ENCODE peak calls at places on chromosomes 6 and 20, in seven cellular contexts. Y, H, D, R, N, G and E are unnamed samples.

GRCh38 chr20:61833807-61834610 is 231.7 kb downstream of the TAF4 start:
- DNase-seq in Y (no peak), H (no peak), D (no peak), R (no peak), N (no peak), G (peak), E (no peak)

GRCh38 chr6:120826253-120826652 is 508.0 kb downstream of the TBC1D32 start:
- DNase-seq in Y (peak), H (no peak), D (peak), R (peak), N (peak), G (peak), E (peak)

GRCh38 chr20:25750765-25751696 is 54.4 kb upstream of the ZNF337 start:
- DNase-seq in Y (peak), H (peak), D (no peak), R (no peak), N (peak), G (peak), E (peak)

GRCh38 chr6:160461641-160462040 is 113.5 kb downstream of the SLC22A3 start:
- DNase-seq in Y (no peak), H (no peak), D (no peak), R (no peak), N (no peak), G (no peak), E (no peak)

GRCh38 chr6:148445620-148446019 is 103.0 kb downstream of the SASH1 start:
- DNase-seq in Y (no peak), H (no peak), D (no peak), R (no peak), N (no peak), G (no peak), E (no peak)

GRCh38 chr6:23547851-23548250 is 578.2 kb upstream of the NRSN1 start:
- DNase-seq in Y (peak), H (no peak), D (no peak), R (no peak), N (no peak), G (no peak), E (peak)

GRCh38 chr20:63156221-63156671 is 59.7 kb downstream of the YTHDF1 start:
- DNase-seq in Y (no peak), H (no peak), D (no peak), R (no peak), N (no peak), G (no peak), E (no peak)

GRCh38 chr6:140857734-140858380 is 1274.9 kb upstream of the GJE1 start:
- DNase-seq in Y (no peak), H (no peak), D (peak), R (no peak), N (no peak), G (no peak), E (no peak)

GRCh38 chr6:101543796-101544195 is 150.3 kb downstream of the GRIK2 start:
- DNase-seq in Y (no peak), H (no peak), D (no peak), R (no peak), N (no peak), G (no peak), E (no peak)

GRCh38 chr6:165552248-165552736 is 110.7 kb downstream of the PDE10A start:
- DNase-seq in Y (no peak), H (no peak), D (no peak), R (no peak), N (no peak), G (no peak), E (no peak)

GRCh38 chr20:32638848-32639247 is 34.9 kb downstream of the C20orf203 start:
- DNase-seq in Y (no peak), H (no peak), D (no peak), R (no peak), N (no peak), G (peak), E (no peak)

GRCh38 chr6:124002377-124003081 is 198.9 kb downstream of the NKAIN2 start:
- DNase-seq in Y (no peak), H (no peak), D (no peak), R (no peak), N (no peak), G (no peak), E (no peak)

GRCh38 chr20:37929366-37930014 is 26.6 kb downstream of the VSTM2L start:
- DNase-seq in Y (no peak), H (no peak), D (no peak), R (no peak), N (no peak), G (no peak), E (no peak)

GRCh38 chr6:128124713-128125112 is 223.9 kb upstream of the THEMIS start:
- DNase-seq in Y (peak), H (no peak), D (no peak), R (no peak), N (no peak), G (no peak), E (no peak)

GRCh38 chr20:14335122-14335521 is 2.3 kb downstream of the FLRT3 start:
- DNase-seq in Y (no peak), H (no peak), D (no peak), R (no peak), N (no peak), G (no peak), E (no peak)

GRCh38 chr6:161131367-161131766 is 139.8 kb downstream of the MAP3K4 start:
- DNase-seq in Y (no peak), H (no peak), D (no peak), R (no peak), N (no peak), G (no peak), E (no peak)

GRCh38 chr6:41373367-41373918 is 38.0 kb downstream of the NCR2 start:
- DNase-seq in Y (no peak), H (no peak), D (no peak), R (peak), N (no peak), G (peak), E (no peak)

GRCh38 chr20:35315199-35316020 is 23.2 kb upstream of the FAM83C start:
- DNase-seq in Y (no peak), H (no peak), D (no peak), R (no peak), N (no peak), G (no peak), E (no peak)

GRCh38 chr6:170074435-170074834 is 216.4 kb downstream of the DLL1 start:
- DNase-seq in Y (no peak), H (no peak), D (no peak), R (no peak), N (no peak), G (no peak), E (no peak)

GRCh38 chr6:160253714-160254113 is 4.9 kb downstream of the SLC22A2 start:
- DNase-seq in Y (peak), H (no peak), D (no peak), R (no peak), N (no peak), G (no peak), E (no peak)

GRCh38 chr6:80235647-80236046 is 129.2 kb downstream of the BCKDHB start:
- DNase-seq in Y (no peak), H (no peak), D (no peak), R (no peak), N (no peak), G (no peak), E (no peak)

GRCh38 chr6:54060286-54060685 is 51.0 kb upstream of the MLIP start:
- DNase-seq in Y (no peak), H (no peak), D (no peak), R (no peak), N (no peak), G (no peak), E (no peak)

GRCh38 chr6:108946695-108947094 is 98.5 kb downstream of the ARMC2 start:
- DNase-seq in Y (no peak), H (no peak), D (no peak), R (no peak), N (no peak), G (no peak), E (no peak)

GRCh38 chr20:49951160-49951559 is 15.0 kb downstream of the RNF114 start:
- DNase-seq in Y (no peak), H (no peak), D (no peak), R (no peak), N (no peak), G (no peak), E (no peak)

GRCh38 chr6:165662671-165663282 is at the start of gene PDE10A:
- DNase-seq in Y (no peak), H (no peak), D (no peak), R (peak), N (no peak), G (peak), E (no peak)

GRCh38 chr20:16709017-16709416 is 20.8 kb upstream of the SNRPB2 start:
- DNase-seq in Y (no peak), H (no peak), D (no peak), R (no peak), N (no peak), G (no peak), E (no peak)

GRCh38 chr6:116215414-116215813 is 38.5 kb downstream of the TSPYL4 start:
- DNase-seq in Y (no peak), H (no peak), D (no peak), R (no peak), N (no peak), G (no peak), E (no peak)

GRCh38 chr6:38212579-38212978 is 393.1 kb downstream of the ZFAND3 start:
- DNase-seq in Y (no peak), H (no peak), D (no peak), R (no peak), N (no peak), G (no peak), E (peak)

GRCh38 chr6:37354526-37355384 is 972 bp downstream of the RNF8 start:
- DNase-seq in Y (no peak), H (no peak), D (no peak), R (peak), N (peak), G (peak), E (peak)

GRCh38 chr6:167275001-167275400 is 16.1 kb upstream of the UNC93A start:
- DNase-seq in Y (no peak), H (no peak), D (no peak), R (peak), N (no peak), G (no peak), E (peak)

GRCh38 chr20:33305591-33306057 is 22.6 kb downstream of the BPIFB1 start:
- DNase-seq in Y (no peak), H (no peak), D (peak), R (no peak), N (no peak), G (no peak), E (no peak)

GRCh38 chr6:167401525-167402194 is 76.8 kb downstream of the TTLL2 start:
- DNase-seq in Y (no peak), H (no peak), D (no peak), R (peak), N (no peak), G (no peak), E (no peak)

GRCh38 chr6:44967481-44967880 is 360.6 kb upstream of the RUNX2 start:
- DNase-seq in Y (no peak), H (no peak), D (no peak), R (no peak), N (no peak), G (no peak), E (no peak)

GRCh38 chr6:44969446-44970175 is 358.5 kb upstream of the RUNX2 start:
- DNase-seq in Y (no peak), H (no peak), D (no peak), R (no peak), N (no peak), G (no peak), E (no peak)

GRCh38 chr6:44960898-44961297 is 367.2 kb upstream of the RUNX2 start:
- DNase-seq in Y (peak), H (peak), D (peak), R (no peak), N (peak), G (no peak), E (no peak)

GRCh38 chr6:44966449-44967091 is 361.6 kb upstream of the RUNX2 start:
- DNase-seq in Y (peak), H (no peak), D (peak), R (no peak), N (peak), G (no peak), E (no peak)
- TF ChIP-seq JUND in Y (no peak), H (no peak), D (peak), R (no peak), N (peak), G (peak), E (no peak)

DNA sequence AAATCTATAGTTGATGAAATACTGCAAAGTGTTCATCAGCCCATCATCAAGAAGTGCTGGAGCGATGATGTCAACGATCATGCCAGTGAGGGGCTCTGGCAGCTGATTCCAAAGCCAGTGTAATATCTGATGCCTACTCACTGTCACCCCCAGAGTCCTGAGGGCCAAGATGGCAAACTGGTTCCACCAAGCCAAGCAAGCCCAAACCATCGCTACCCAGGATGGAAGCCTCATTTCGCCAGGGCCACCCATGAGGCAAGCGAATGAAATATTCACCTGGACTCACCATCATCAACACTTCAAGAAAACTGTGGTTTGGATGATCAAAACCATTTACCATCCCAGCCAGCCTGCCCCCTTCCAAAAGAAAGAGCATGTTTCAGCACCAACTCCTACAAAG is 76.5 kb downstream of the GNAS-AS1 start:
- DNase-seq in Y (no peak), H (no peak), D (no peak), R (no peak), N (no peak), G (no peak), E (no peak)
- TF ChIP-seq JUND in Y (no peak), H (no peak), D (no peak), R (no peak), N (no peak), G (no peak), E (no peak)

GRCh38 chr6:44100088-44100550 is 27.1 kb downstream of the MRPL14 start:
- DNase-seq in Y (peak), H (no peak), D (no peak), R (no peak), N (peak), G (peak), E (peak)
- TF ChIP-seq JUND in Y (no peak), H (no peak), D (no peak), R (no peak), N (no peak), G (no peak), E (no peak)

GRCh38 chr6:143141442-143141841 is 80.8 kb downstream of the AIG1 start:
- DNase-seq in Y (no peak), H (no peak), D (no peak), R (no peak), N (no peak), G (no peak), E (no peak)
- TF ChIP-seq JUND in Y (no peak), H (no peak), D (no peak), R (no peak), N (no peak), G (no peak), E (no peak)

GRCh38 chr6:11593096-11593495 is 55.5 kb downstream of the TMEM170B start:
- DNase-seq in Y (no peak), H (no peak), D (no peak), R (no peak), N (no peak), G (no peak), E (no peak)

GRCh38 chr6:11589261-11589660 is 51.7 kb downstream of the TMEM170B start:
- DNase-seq in Y (no peak), H (no peak), D (no peak), R (no peak), N (no peak), G (no peak), E (no peak)

GRCh38 chr6:11595903-11596302 is 58.4 kb downstream of the TMEM170B start:
- DNase-seq in Y (no peak), H (no peak), D (no peak), R (no peak), N (peak), G (peak), E (no peak)

GRCh38 chr6:11596640-11597237 is 59.2 kb downstream of the TMEM170B start:
- DNase-seq in Y (no peak), H (no peak), D (no peak), R (no peak), N (no peak), G (no peak), E (no peak)

GRCh38 chr6:11592289-11592906 is 54.8 kb downstream of the TMEM170B start:
- DNase-seq in Y (no peak), H (no peak), D (no peak), R (no peak), N (no peak), G (no peak), E (no peak)
- TF ChIP-seq JUND in Y (no peak), H (no peak), D (no peak), R (no peak), N (no peak), G (no peak), E (no peak)

DNA sequence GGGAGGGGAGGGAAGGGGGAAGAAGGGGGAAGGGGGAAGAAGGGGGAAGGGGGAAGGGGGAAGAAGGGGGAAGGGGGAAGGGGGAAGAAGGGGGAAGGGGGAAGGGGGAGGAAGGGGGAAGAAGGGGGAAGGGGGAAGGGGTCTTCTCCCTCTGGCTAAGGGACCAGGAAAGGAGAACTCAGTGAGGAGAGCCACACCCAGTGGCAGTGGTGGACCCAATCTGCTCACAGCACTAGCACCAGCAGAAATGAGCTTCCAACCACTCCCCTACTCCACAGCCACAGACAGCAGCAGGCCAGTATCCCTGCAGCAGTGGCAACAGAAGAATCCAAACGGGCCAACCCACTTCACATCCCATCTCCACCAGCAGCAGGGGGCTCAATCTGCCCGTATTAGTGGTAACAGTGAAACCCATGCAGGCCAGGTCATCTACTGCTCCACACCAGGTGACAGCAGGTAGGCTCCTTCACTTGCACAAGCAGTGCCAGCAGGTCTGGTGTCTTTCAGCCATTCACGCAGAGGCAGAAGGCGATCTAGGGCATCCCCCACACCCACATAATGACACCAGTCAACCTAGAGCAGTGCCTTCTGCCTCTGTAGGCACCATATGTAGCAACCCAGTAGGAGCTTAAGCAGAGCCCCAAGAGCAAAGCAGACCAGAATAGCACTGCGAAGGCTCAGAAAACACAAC is 78.5 kb downstream of the TRMT6 start:
- DNase-seq in Y (no peak), H (no peak), D (no peak), R (no peak), N (no peak), G (no peak), E (no peak)
- TF ChIP-seq JUND in Y (no peak), H (no peak), D (no peak), R (no peak), N (no peak), G (no peak), E (no peak)

GRCh38 chr20:52483382-52483781 is 291.8 kb upstream of the ZFP64 start:
- DNase-seq in Y (no peak), H (no peak), D (no peak), R (no peak), N (no peak), G (no peak), E (no peak)

GRCh38 chr20:52482049-52482448 is 290.5 kb upstream of the ZFP64 start:
- DNase-seq in Y (no peak), H (no peak), D (no peak), R (no peak), N (no peak), G (no peak), E (no peak)

GRCh38 chr20:52481443-52481842 is 289.9 kb upstream of the ZFP64 start:
- DNase-seq in Y (no peak), H (no peak), D (no peak), R (no peak), N (peak), G (peak), E (no peak)

GRCh38 chr20:52484438-52484837 is 292.9 kb upstream of the ZFP64 start:
- DNase-seq in Y (no peak), H (no peak), D (no peak), R (no peak), N (no peak), G (no peak), E (no peak)
- TF ChIP-seq JUND in Y (no peak), H (no peak), D (no peak), R (no peak), N (no peak), G (no peak), E (no peak)

GRCh38 chr20:53157443-53158408 is 185.6 kb downstream of the TSHZ2 start:
- DNase-seq in Y (peak), H (no peak), D (peak), R (peak), N (peak), G (no peak), E (peak)
- TF ChIP-seq JUND in Y (no peak), H (no peak), D (no peak), R (no peak), N (no peak), G (no peak), E (no peak)